ENCODE peak calls at places on chromosomes 11 and 22, in eight cellular contexts. One of them, this sample, is unnamed.

GRCh38 chr22:32646476-32646875 is 155.0 kb upstream of the TIMP3 start:
- DNase-seq in upper lobe of left lung: no peak
- DNase-seq in tibial nerve: no peak
- DNase-seq in HCT116: no peak
- DNase-seq in adrenal gland: no peak
- DNase-seq in thyroid gland: no peak
- DNase-seq in Panc1: no peak
- DNase-seq in lung: no peak
- DNase-seq in this sample: no peak

GRCh38 chr11:34204396-34205279 is 99.2 kb downstream of the NAT10 start:
- DNase-seq in upper lobe of left lung: no peak
- DNase-seq in tibial nerve: no peak
- DNase-seq in HCT116: peak; percentile 79
- DNase-seq in adrenal gland: no peak
- DNase-seq in thyroid gland: no peak
- DNase-seq in Panc1: peak; percentile 93
- DNase-seq in lung: no peak
- DNase-seq in this sample: no peak

GRCh38 chr11:88293931-88294330 is 43.6 kb downstream of the CTSC start:
- DNase-seq in upper lobe of left lung: no peak
- DNase-seq in tibial nerve: no peak
- DNase-seq in HCT116: no peak
- DNase-seq in adrenal gland: no peak
- DNase-seq in thyroid gland: no peak
- DNase-seq in Panc1: no peak
- DNase-seq in lung: no peak
- DNase-seq in this sample: no peak

GRCh38 chr11:130721282-130721681 is 195.0 kb downstream of the SNX19 start:
- DNase-seq in upper lobe of left lung: no peak
- DNase-seq in tibial nerve: no peak
- DNase-seq in HCT116: no peak
- DNase-seq in adrenal gland: no peak
- DNase-seq in thyroid gland: no peak
- DNase-seq in Panc1: no peak
- DNase-seq in lung: no peak
- DNase-seq in this sample: no peak

GRCh38 chr11:118313242-118313641 is 8.7 kb downstream of the CD3E start:
- DNase-seq in upper lobe of left lung: no peak
- DNase-seq in tibial nerve: no peak
- DNase-seq in HCT116: no peak
- DNase-seq in adrenal gland: no peak
- DNase-seq in thyroid gland: no peak
- DNase-seq in Panc1: no peak
- DNase-seq in lung: no peak
- DNase-seq in this sample: no peak

GRCh38 chr11:45920531-45921477 is 1.7 kb upstream of the LARGE2 start:
- DNase-seq in upper lobe of left lung: no peak
- DNase-seq in tibial nerve: no peak
- DNase-seq in HCT116: no peak
- DNase-seq in adrenal gland: peak; percentile 12
- DNase-seq in thyroid gland: peak; percentile 3
- DNase-seq in Panc1: no peak
- DNase-seq in lung: no peak
- DNase-seq in this sample: no peak

GRCh38 chr11:8097062-8097814 is 16.2 kb downstream of the TUB start:
- DNase-seq in upper lobe of left lung: no peak
- DNase-seq in tibial nerve: no peak
- DNase-seq in HCT116: no peak
- DNase-seq in adrenal gland: peak; percentile 1
- DNase-seq in thyroid gland: no peak
- DNase-seq in Panc1: no peak
- DNase-seq in lung: no peak
- DNase-seq in this sample: no peak

GRCh38 chr11:371716-372590 is 2.7 kb downstream of the B4GALNT4 start:
- DNase-seq in upper lobe of left lung: no peak
- DNase-seq in tibial nerve: no peak
- DNase-seq in HCT116: no peak
- DNase-seq in adrenal gland: no peak
- DNase-seq in thyroid gland: no peak
- DNase-seq in Panc1: no peak
- DNase-seq in lung: no peak
- DNase-seq in this sample: no peak

GRCh38 chr22:33811686-33812085 is 108.6 kb downstream of the LARGE1 start:
- DNase-seq in upper lobe of left lung: no peak
- DNase-seq in tibial nerve: peak; percentile 36
- DNase-seq in HCT116: no peak
- DNase-seq in adrenal gland: peak; percentile 81
- DNase-seq in thyroid gland: peak; percentile 12
- DNase-seq in Panc1: no peak
- DNase-seq in lung: no peak
- DNase-seq in this sample: no peak

GRCh38 chr11:104765401-104765800 is 132.9 kb downstream of the CASP12 start:
- DNase-seq in upper lobe of left lung: no peak
- DNase-seq in tibial nerve: no peak
- DNase-seq in HCT116: no peak
- DNase-seq in adrenal gland: no peak
- DNase-seq in thyroid gland: no peak
- DNase-seq in Panc1: no peak
- DNase-seq in lung: no peak
- DNase-seq in this sample: no peak

GRCh38 chr11:33665666-33666065 is 35.0 kb downstream of the C11orf91 start:
- DNase-seq in upper lobe of left lung: no peak
- DNase-seq in tibial nerve: no peak
- DNase-seq in HCT116: no peak
- DNase-seq in adrenal gland: no peak
- DNase-seq in thyroid gland: no peak
- DNase-seq in Panc1: no peak
- DNase-seq in lung: no peak
- DNase-seq in this sample: no peak

GRCh38 chr11:2942872-2943710 is 13.9 kb upstream of the PHLDA2 start:
- DNase-seq in upper lobe of left lung: no peak
- DNase-seq in tibial nerve: no peak
- DNase-seq in HCT116: no peak
- DNase-seq in adrenal gland: peak; percentile 14
- DNase-seq in thyroid gland: no peak
- DNase-seq in Panc1: no peak
- DNase-seq in lung: no peak
- DNase-seq in this sample: no peak

GRCh38 chr11:61515686-61516085 is 7.1 kb downstream of the LRRC10B start:
- DNase-seq in upper lobe of left lung: no peak
- DNase-seq in tibial nerve: no peak
- DNase-seq in HCT116: no peak
- DNase-seq in adrenal gland: no peak
- DNase-seq in thyroid gland: no peak
- DNase-seq in Panc1: no peak
- DNase-seq in lung: no peak
- DNase-seq in this sample: no peak

GRCh38 chr11:10742460-10743208 is 8.4 kb upstream of the CTR9 start:
- DNase-seq in upper lobe of left lung: no peak
- DNase-seq in tibial nerve: no peak
- DNase-seq in HCT116: no peak
- DNase-seq in adrenal gland: no peak
- DNase-seq in thyroid gland: no peak
- DNase-seq in Panc1: peak; percentile 84
- DNase-seq in lung: no peak
- DNase-seq in this sample: peak; percentile 56

GRCh38 chr11:64558065-64558745 is 32.8 kb upstream of the SLC22A12 start:
- DNase-seq in upper lobe of left lung: no peak
- DNase-seq in tibial nerve: no peak
- DNase-seq in HCT116: no peak
- DNase-seq in adrenal gland: no peak
- DNase-seq in thyroid gland: peak; percentile 58
- DNase-seq in Panc1: no peak
- DNase-seq in lung: no peak
- DNase-seq in this sample: no peak

GRCh38 chr11:92125316-92125715 is 99.3 kb upstream of the FAT3 start:
- DNase-seq in upper lobe of left lung: no peak
- DNase-seq in tibial nerve: no peak
- DNase-seq in HCT116: no peak
- DNase-seq in adrenal gland: no peak
- DNase-seq in thyroid gland: no peak
- DNase-seq in Panc1: no peak
- DNase-seq in lung: no peak
- DNase-seq in this sample: no peak

GRCh38 chr11:112290462-112290894 is 29.8 kb upstream of the PLET1 start:
- DNase-seq in upper lobe of left lung: no peak
- DNase-seq in tibial nerve: no peak
- DNase-seq in HCT116: no peak
- DNase-seq in adrenal gland: no peak
- DNase-seq in thyroid gland: no peak
- DNase-seq in Panc1: no peak
- DNase-seq in lung: no peak
- DNase-seq in this sample: no peak

GRCh38 chr11:77117485-77117884 is 10.6 kb upstream of the MYO7A start:
- DNase-seq in upper lobe of left lung: no peak
- DNase-seq in tibial nerve: no peak
- DNase-seq in HCT116: no peak
- DNase-seq in adrenal gland: no peak
- DNase-seq in thyroid gland: no peak
- DNase-seq in Panc1: no peak
- DNase-seq in lung: no peak
- DNase-seq in this sample: no peak

GRCh38 chr11:70587095-70587389 is 188.7 kb downstream of the CTTN start:
- DNase-seq in upper lobe of left lung: no peak
- DNase-seq in tibial nerve: no peak
- DNase-seq in HCT116: no peak
- DNase-seq in adrenal gland: no peak
- DNase-seq in thyroid gland: no peak
- DNase-seq in Panc1: no peak
- DNase-seq in lung: no peak
- DNase-seq in this sample: no peak

GRCh38 chr11:69533296-69534165 is 52.1 kb downstream of the LINC01488 start:
- DNase-seq in upper lobe of left lung: no peak
- DNase-seq in tibial nerve: no peak
- DNase-seq in HCT116: no peak
- DNase-seq in adrenal gland: no peak
- DNase-seq in thyroid gland: no peak
- DNase-seq in Panc1: no peak
- DNase-seq in lung: no peak
- DNase-seq in this sample: no peak

GRCh38 chr22:40728731-40729189 is 49.5 kb downstream of the MCHR1 start:
- DNase-seq in upper lobe of left lung: peak; percentile 49
- DNase-seq in tibial nerve: no peak
- DNase-seq in HCT116: no peak
- DNase-seq in adrenal gland: no peak
- DNase-seq in thyroid gland: peak; percentile 84
- DNase-seq in Panc1: no peak
- DNase-seq in lung: peak; percentile 58
- DNase-seq in this sample: peak; percentile 67

GRCh38 chr11:83132191-83132590 is 24.7 kb upstream of the PCF11 start:
- DNase-seq in upper lobe of left lung: no peak
- DNase-seq in tibial nerve: no peak
- DNase-seq in HCT116: no peak
- DNase-seq in adrenal gland: no peak
- DNase-seq in thyroid gland: no peak
- DNase-seq in Panc1: no peak
- DNase-seq in lung: no peak
- DNase-seq in this sample: no peak
- H3K4me3 ChIP-seq in upper lobe of left lung: no peak overlapping the region
- H3K4me3 ChIP-seq in tibial nerve: no peak overlapping the region
- H3K4me3 ChIP-seq in HCT116: no peak overlapping the region
- H3K4me3 ChIP-seq in adrenal gland: no peak overlapping the region
- H3K4me3 ChIP-seq in thyroid gland: no peak overlapping the region
- H3K4me3 ChIP-seq in Panc1: no peak overlapping the region
- H3K4me3 ChIP-seq in lung: no peak overlapping the region
- H3K4me3 ChIP-seq in this sample: no peak overlapping the region

GRCh38 chr11:27171391-27171790 is 130.8 kb downstream of the BBOX1 start:
- DNase-seq in upper lobe of left lung: no peak
- DNase-seq in tibial nerve: no peak
- DNase-seq in HCT116: no peak
- DNase-seq in adrenal gland: no peak
- DNase-seq in thyroid gland: no peak
- DNase-seq in Panc1: no peak
- DNase-seq in lung: no peak
- DNase-seq in this sample: no peak

GRCh38 chr11:27178859-27179258 is 138.2 kb downstream of the BBOX1 start:
- DNase-seq in upper lobe of left lung: no peak
- DNase-seq in tibial nerve: peak; percentile 38
- DNase-seq in HCT116: no peak
- DNase-seq in adrenal gland: no peak
- DNase-seq in thyroid gland: no peak
- DNase-seq in Panc1: no peak
- DNase-seq in lung: no peak
- DNase-seq in this sample: no peak

GRCh38 chr11:27173545-27173944 is 132.9 kb downstream of the BBOX1 start:
- DNase-seq in upper lobe of left lung: no peak
- DNase-seq in tibial nerve: no peak
- DNase-seq in HCT116: no peak
- DNase-seq in adrenal gland: no peak
- DNase-seq in thyroid gland: no peak
- DNase-seq in Panc1: no peak
- DNase-seq in lung: no peak
- DNase-seq in this sample: no peak

GRCh38 chr11:27174672-27175210 is 134.1 kb downstream of the BBOX1 start:
- DNase-seq in upper lobe of left lung: no peak
- DNase-seq in tibial nerve: no peak
- DNase-seq in HCT116: no peak
- DNase-seq in adrenal gland: no peak
- DNase-seq in thyroid gland: no peak
- DNase-seq in Panc1: no peak
- DNase-seq in lung: no peak
- DNase-seq in this sample: no peak

DNA sequence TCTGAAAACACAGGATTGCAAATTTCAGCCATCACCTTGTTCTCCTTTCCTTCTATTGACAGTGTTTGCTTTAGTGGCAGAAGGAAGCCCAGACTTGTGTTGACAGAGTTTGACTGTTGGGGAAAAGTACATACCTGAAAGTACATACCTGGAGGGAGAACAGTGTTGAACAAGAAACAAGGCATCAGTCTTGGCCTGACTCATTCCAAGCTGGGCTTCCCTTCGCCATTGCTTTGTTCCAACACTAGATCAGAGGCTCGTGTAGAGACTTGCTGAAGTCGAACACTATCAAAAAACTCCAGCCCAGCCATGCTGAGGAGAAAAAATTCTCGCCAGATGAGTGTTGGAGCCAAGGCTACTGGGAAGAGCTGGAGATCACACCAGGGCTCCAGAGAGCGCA is 133.4 kb downstream of the BBOX1 start:
- DNase-seq in upper lobe of left lung: peak; percentile 40
- DNase-seq in tibial nerve: no peak
- DNase-seq in HCT116: no peak
- DNase-seq in adrenal gland: no peak
- DNase-seq in thyroid gland: no peak
- DNase-seq in Panc1: no peak
- DNase-seq in lung: peak; percentile 35
- DNase-seq in this sample: no peak
- H3K27ac ChIP-seq in upper lobe of left lung: no peak overlapping the region
- H3K27ac ChIP-seq in tibial nerve: no peak overlapping the region
- H3K27ac ChIP-seq in HCT116: no peak overlapping the region
- H3K27ac ChIP-seq in adrenal gland: no peak overlapping the region
- H3K27ac ChIP-seq in thyroid gland: no peak overlapping the region
- H3K27ac ChIP-seq in Panc1: no peak overlapping the region
- H3K27ac ChIP-seq in lung: no peak overlapping the region
- H3K27ac ChIP-seq in this sample: no peak overlapping the region

GRCh38 chr22:22464541-22465054 is 43.9 kb downstream of the ZNF280B start:
- DNase-seq in upper lobe of left lung: no peak
- DNase-seq in tibial nerve: no peak
- DNase-seq in HCT116: no peak
- DNase-seq in adrenal gland: no peak
- DNase-seq in thyroid gland: no peak
- DNase-seq in Panc1: no peak
- DNase-seq in lung: no peak
- DNase-seq in this sample: no peak
- H3K27me3 ChIP-seq in upper lobe of left lung: no peaks in the 10 kb centered on the region
- H3K27me3 ChIP-seq in tibial nerve: no peaks in the 10 kb centered on the region
- H3K27me3 ChIP-seq in HCT116: no peaks in the 10 kb centered on the region
- H3K27me3 ChIP-seq in adrenal gland: peaks cover 13% of the 10 kb centered on the region
- H3K27me3 ChIP-seq in thyroid gland: no peaks in the 10 kb centered on the region
- H3K27me3 ChIP-seq in Panc1: no peaks in the 10 kb centered on the region
- H3K27me3 ChIP-seq in lung: peaks cover 8% of the 10 kb centered on the region
- H3K27me3 ChIP-seq in this sample: peaks cover 4% of the 10 kb centered on the region

GRCh38 chr11:125886997-125887372 is 483 bp upstream of the HYLS1 start:
- DNase-seq in upper lobe of left lung: peak; percentile 42
- DNase-seq in tibial nerve: peak; percentile 11
- DNase-seq in HCT116: no peak
- DNase-seq in adrenal gland: peak; percentile 72
- DNase-seq in thyroid gland: peak; percentile 59
- DNase-seq in Panc1: no peak
- DNase-seq in lung: peak; percentile 42
- DNase-seq in this sample: peak; percentile 67
- H3K4me3 ChIP-seq in upper lobe of left lung: peak overlapping the region; percentile 61
- H3K4me3 ChIP-seq in tibial nerve: peak overlapping the region; percentile 86
- H3K4me3 ChIP-seq in HCT116: peak overlapping the region; percentile 81
- H3K4me3 ChIP-seq in adrenal gland: no peak overlapping the region
- H3K4me3 ChIP-seq in thyroid gland: peak overlapping the region; percentile 92
- H3K4me3 ChIP-seq in Panc1: peak overlapping the region; percentile 66
- H3K4me3 ChIP-seq in lung: peak overlapping the region; percentile 10
- H3K4me3 ChIP-seq in this sample: peak overlapping the region; percentile 67

This sample was measured in CD4-positive, alpha-beta memory T cell.